ENCODE peak calls at places on chromosome X, in five cellular contexts. S, K, D, O and F are unnamed samples.

GRCh38 chrX:47936224-47936939 is 67.4 kb downstream of the ZNF182 start:
- DNase-seq in K (no peak), D (no peak), S (no peak), O (no peak), F (no peak)

GRCh38 chrX:122113376-122113775 is 1066.0 kb downstream of the GLUD2 start:
- DNase-seq in S (no peak), D (no peak), O (no peak), K (no peak), F (peak; percentile 27)

GRCh38 chrX:135740683-135741149 is 27.3 kb downstream of the CT45A3 start:
- DNase-seq in K (peak; percentile 5), O (no peak), S (no peak), D (no peak), F (peak; percentile 69)

GRCh38 chrX:137792214-137792613 is 226.3 kb downstream of the ZIC3 start:
- DNase-seq in O (no peak), K (no peak), S (no peak), D (no peak), F (no peak)

GRCh38 chrX:133335027-133335426 is 80.3 kb downstream of the GPC4 start:
- DNase-seq in O (no peak), K (no peak), S (no peak), D (no peak), F (peak; percentile 50)

GRCh38 chrX:17078031-17078730 is 131.7 kb downstream of the REPS2 start:
- DNase-seq in O (peak; percentile 68), D (no peak), S (no peak), K (no peak), F (no peak)

GRCh38 chrX:18994713-18995112 is 10.8 kb upstream of the PHKA2 start:
- DNase-seq in S (no peak), K (peak; percentile 17), O (peak; percentile 85), D (no peak), F (no peak)

GRCh38 chrX:132433001-132433400 is 55.8 kb downstream of the MBNL3 start:
- DNase-seq in K (peak; percentile 68), S (no peak), D (no peak), O (no peak), F (no peak)

GRCh38 chrX:13471269-13471668 is 98.1 kb upstream of the EGFL6 start:
- DNase-seq in S (no peak), K (no peak), D (no peak), O (no peak), F (peak; percentile 48)

GRCh38 chrX:42242044-42242443 is 318.7 kb upstream of the CASK start:
- DNase-seq in K (no peak), O (no peak), D (no peak), S (no peak), F (no peak)

GRCh38 chrX:101550825-101551767 is 749 bp downstream of the ARMCX1 start:
- DNase-seq in O (peak; percentile 20), K (no peak), S (peak; percentile 49), D (peak; percentile 48), F (peak; percentile 72)

GRCh38 chrX:7120578-7121219 is 26.8 kb upstream of the STS start:
- DNase-seq in O (peak; percentile 10), K (peak; percentile 69), S (no peak), D (no peak), F (no peak)

GRCh38 chrX:87338510-87338909 is 179.1 kb upstream of the KLHL4 start:
- DNase-seq in S (no peak), D (no peak), K (peak; percentile 5), O (no peak), F (no peak)

GRCh38 chrX:31266172-31267076 is 194.6 kb upstream of the FTHL17 start:
- DNase-seq in S (peak; percentile 46), D (peak; percentile 44), O (no peak), K (peak; percentile 25), F (peak; percentile 52)

GRCh38 chrX:115712484-115712883 is 151.5 kb downstream of the PLS3 start:
- DNase-seq in D (no peak), K (no peak), O (no peak), S (no peak), F (no peak)

GRCh38 chrX:23884427-23885024 is 23.2 kb downstream of the APOO start:
- DNase-seq in D (peak; percentile 54), K (peak; percentile 57), O (no peak), S (no peak), F (no peak)

GRCh38 chrX:102155806-102156179 is at the start of gene BEX5:
- DNase-seq in D (no peak), K (no peak), O (no peak), S (peak; percentile 64), F (no peak)

GRCh38 chrX:97389761-97390192 is 506.1 kb downstream of the RPA4 start:
- DNase-seq in O (peak; percentile 85), D (no peak), K (no peak), S (no peak), F (peak; percentile 7)

GRCh38 chrX:131795442-131796229 is 227.5 kb upstream of the STK26 start:
- DNase-seq in O (no peak), S (no peak), D (no peak), K (no peak), F (no peak)

GRCh38 chrX:130098202-130098552 is 12.1 kb downstream of the ELF4 start:
- DNase-seq in D (no peak), K (no peak), O (no peak), S (no peak), F (no peak)

GRCh38 chrX:118116308-118117068 is at the start of gene KLHL13:
- DNase-seq in S (no peak), D (peak; percentile 67), O (no peak), K (no peak), F (peak; percentile 69)

GRCh38 chrX:125628435-125628834 is 308.8 kb downstream of the TEX13C start:
- DNase-seq in S (no peak), K (no peak), D (no peak), O (no peak), F (no peak)

GRCh38 chrX:133922390-133922772 is 63.0 kb downstream of the GPC3 start:
- DNase-seq in D (no peak), S (no peak), K (no peak), O (no peak), F (peak; percentile 52)

GRCh38 chrX:24023972-24024664 is 2.9 kb downstream of the KLHL15 start:
- DNase-seq in K (no peak), O (no peak), S (no peak), D (no peak), F (peak; percentile 24)

GRCh38 chrX:125205084-125205917 is 114.4 kb upstream of the TEX13C start:
- DNase-seq in S (peak; percentile 34), D (no peak), K (no peak), O (no peak), F (no peak)

GRCh38 chrX:44305921-44306320 is 37.6 kb downstream of the EFHC2 start:
- DNase-seq in S (no peak), D (no peak), O (no peak), K (no peak), F (peak; percentile 2)

GRCh38 chrX:100207331-100208024 is 202.6 kb downstream of the PCDH19 start:
- DNase-seq in S (no peak), O (no peak), D (no peak), K (no peak), F (no peak)

GRCh38 chrX:69137911-69138310 is 27.3 kb downstream of the PJA1 start:
- DNase-seq in O (no peak), S (no peak), D (no peak), K (no peak), F (no peak)

GRCh38 chrX:130295519-130296314 is 27.0 kb upstream of the ZNF280C start:
- DNase-seq in S (no peak), O (no peak), K (no peak), D (no peak), F (no peak)

GRCh38 chrX:137896123-137896522 is 330.2 kb downstream of the ZIC3 start:
- DNase-seq in K (no peak), O (no peak), D (no peak), S (no peak), F (no peak)

GRCh38 chrX:13026877-13027652 is 17.4 kb downstream of the FAM9C start:
- DNase-seq in O (no peak), S (no peak), D (no peak), K (no peak), F (no peak)

GRCh38 chrX:4239650-4240540 is 526.4 kb upstream of the PRKX start:
- DNase-seq in O (no peak), S (no peak), D (no peak), K (no peak), F (no peak)

GRCh38 chrX:40471965-40472648 is 108.7 kb upstream of the ATP6AP2 start:
- DNase-seq in S (peak; percentile 34), K (peak; percentile 35), D (peak; percentile 32), O (peak; percentile 80), F (peak; percentile 90)
- H3K4me3 ChIP-seq in S (no peak overlapping the region), K (peak overlapping the region; percentile 13), D (no peak overlapping the region), O (no peak overlapping the region), F (peak overlapping the region; percentile 23)

DNA sequence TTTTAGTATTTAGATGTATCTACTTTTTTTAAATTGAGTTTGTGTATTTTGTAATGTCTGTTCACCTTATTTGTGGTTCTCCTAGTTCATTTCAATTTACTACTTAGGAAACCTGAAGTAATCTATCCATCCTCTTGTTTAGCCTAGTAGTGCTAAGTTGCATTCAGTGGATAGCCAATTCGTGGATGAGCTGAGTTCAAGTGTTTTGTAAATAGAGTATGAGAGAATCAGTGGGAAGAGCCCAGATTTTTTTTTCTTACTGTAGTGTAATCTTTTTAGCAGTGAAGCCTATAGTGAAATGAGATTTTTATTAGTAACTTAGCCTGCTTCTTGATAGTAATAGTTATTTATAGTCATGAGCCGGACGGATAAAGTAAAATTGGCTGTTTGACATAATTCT is 21.7 kb downstream of the STAG2 start:
- DNase-seq in K (no peak), D (no peak), S (no peak), O (no peak), F (no peak)
- H3K4me3 ChIP-seq in K (no peak overlapping the region), D (no peak overlapping the region), S (no peak overlapping the region), O (no peak overlapping the region), F (no peak overlapping the region)

GRCh38 chrX:108088511-108088910 is 2.8 kb downstream of the PSMD10 start:
- DNase-seq in O (no peak), K (no peak), S (no peak), D (no peak), F (no peak)

GRCh38 chrX:108090474-108091265 is 672 bp downstream of the PSMD10 start:
- DNase-seq in K (peak; percentile 13), O (peak; percentile 41), D (no peak), S (no peak), F (no peak)

GRCh38 chrX:108091878-108092291 is 307 bp downstream of the ATG4A start:
- DNase-seq in S (no peak), O (no peak), K (no peak), D (peak; percentile 32), F (no peak)

GRCh38 chrX:108091266-108091877 is at the start of the genes ATG4A and PSMD10:
- DNase-seq in D (peak; percentile 93), S (peak; percentile 94), K (peak; percentile 92), O (peak; percentile 91), F (peak; percentile 91)

GRCh38 chrX:108087792-108088191 is 3.5 kb downstream of the PSMD10 start:
- DNase-seq in K (no peak), S (no peak), O (no peak), D (no peak), F (no peak)
- H3K4me3 ChIP-seq in K (no peak overlapping the region), S (no peak overlapping the region), O (no peak overlapping the region), D (no peak overlapping the region), F (no peak overlapping the region)

GRCh38 chrX:153907456-153907855 is 3.0 kb downstream of the AVPR2 start:
- DNase-seq in K (no peak), O (no peak), S (no peak), D (no peak), F (no peak)
- H3K4me3 ChIP-seq in K (no peak overlapping the region), O (no peak overlapping the region), S (no peak overlapping the region), D (no peak overlapping the region), F (no peak overlapping the region)